ENCODE peak calls at places on chromosomes 1 and 21, in seven cellular contexts. X is iPS DF 6.9, D is heart right ventricle, M is thyroid gland, S is HAP-1, Y is A673, F is hepatocyte. G is an unnamed sample.

GRCh38 chr1:23459338-23459757 is 24.6 kb downstream of the ASAP3 start:
- DNase-seq in X (peak; percentile 37), D (no peak), M (no peak), S (no peak), Y (no peak), F (no peak), G (no peak)

GRCh38 chr1:101745549-101745948 is 251.2 kb downstream of the OLFM3 start:
- DNase-seq in X (no peak), D (no peak), M (no peak), S (no peak), Y (no peak), F (no peak), G (no peak)

GRCh38 chr1:89929467-89930063 is 65.3 kb upstream of the ZNF326 start:
- DNase-seq in X (no peak), D (no peak), M (no peak), S (peak; percentile 80), Y (no peak), F (no peak), G (no peak)

GRCh38 chr21:26769613-26770188 is 75.5 kb downstream of the ADAMTS1 start:
- DNase-seq in X (no peak), D (peak; percentile 45), M (no peak), S (peak; percentile 10), Y (peak; percentile 57), F (peak; percentile 71), G (no peak)

GRCh38 chr1:25673962-25674928 is 57.7 kb downstream of the MAN1C1 start:
- DNase-seq in X (no peak), D (no peak), M (no peak), S (no peak), Y (no peak), F (no peak), G (no peak)

GRCh38 chr21:35084869-35085268 is 35.8 kb upstream of the RUNX1 start:
- DNase-seq in X (no peak), D (no peak), M (no peak), S (no peak), Y (peak; percentile 3), F (no peak), G (no peak)

GRCh38 chr1:168084396-168085231 is 52.1 kb downstream of the GPR161 start:
- DNase-seq in X (peak; percentile 79), D (peak; percentile 39), M (peak; percentile 41), S (peak; percentile 83), Y (peak; percentile 66), F (peak; percentile 65), G (peak; percentile 81)

GRCh38 chr1:224587051-224587450 is 29.1 kb upstream of the CNIH3 start:
- DNase-seq in X (no peak), D (no peak), M (no peak), S (no peak), Y (no peak), F (no peak), G (no peak)

GRCh38 chr1:107687846-107688753 is 276.9 kb downstream of the VAV3 start:
- DNase-seq in X (no peak), D (no peak), M (no peak), S (no peak), Y (no peak), F (peak; percentile 61), G (no peak)

GRCh38 chr1:107689733-107690132 is 275.2 kb downstream of the VAV3 start:
- DNase-seq in X (no peak), D (no peak), M (no peak), S (no peak), Y (no peak), F (no peak), G (no peak)

GRCh38 chr1:107690491-107690890 is 274.5 kb downstream of the VAV3 start:
- DNase-seq in X (no peak), D (no peak), M (no peak), S (no peak), Y (no peak), F (no peak), G (no peak)

GRCh38 chr1:107691542-107691941 is 273.4 kb downstream of the VAV3 start:
- DNase-seq in X (no peak), D (no peak), M (no peak), S (no peak), Y (no peak), F (no peak), G (no peak)

DNA sequence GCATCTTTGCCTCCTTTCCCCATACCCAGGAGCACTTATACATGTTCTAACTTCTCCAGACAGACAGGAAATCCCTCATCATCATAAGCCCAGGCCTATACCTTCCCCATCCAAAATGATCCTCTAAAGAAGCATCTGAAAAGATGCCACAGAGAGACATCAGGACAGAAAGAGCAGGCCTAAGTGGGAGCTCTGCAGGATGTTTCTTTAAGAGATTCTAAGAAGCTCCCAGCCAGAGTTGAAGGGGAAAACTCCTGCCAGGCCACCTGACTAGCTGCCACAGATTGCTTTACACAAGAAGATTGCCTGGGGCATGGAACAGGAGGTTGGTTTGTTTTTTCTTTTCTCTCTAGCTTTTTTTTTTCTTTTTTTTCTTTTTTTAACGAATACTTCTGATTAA is 275.8 kb downstream of the VAV3 start:
- DNase-seq in X (no peak), D (no peak), M (peak; percentile 30), S (peak; percentile 22), Y (no peak), F (peak; percentile 61), G (no peak)
- H3K4me1 ChIP-seq in X (no peaks in the 10 kb centered on the region), D (no peaks in the 10 kb centered on the region), M (no peaks in the 10 kb centered on the region), S (peaks cover 12% of the 10 kb centered on the region), Y (no peaks in the 10 kb centered on the region), F (peaks cover 10% of the 10 kb centered on the region), G (no peaks in the 10 kb centered on the region)

DNA sequence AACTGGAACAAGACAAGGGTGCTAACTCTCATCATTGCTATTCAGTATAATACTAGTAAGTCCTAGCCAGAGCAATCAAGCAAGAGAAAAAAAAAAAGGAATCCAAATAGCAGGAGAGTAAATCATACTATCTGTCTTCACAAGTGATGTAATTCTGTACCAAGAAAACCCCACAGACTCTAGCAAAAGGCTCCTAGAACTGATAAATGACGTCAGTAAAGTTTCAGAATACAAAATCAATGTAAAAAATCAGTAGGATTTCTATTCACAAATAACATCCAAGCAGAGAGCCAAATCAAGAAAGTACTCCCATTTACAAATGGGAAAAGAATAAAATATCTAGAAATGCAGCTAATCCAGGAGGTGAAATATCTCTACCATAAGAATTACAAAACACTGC is 1632.9 kb downstream of the NCAM2 start:
- DNase-seq in X (no peak), D (no peak), M (no peak), S (no peak), Y (no peak), F (no peak), G (no peak)
- H3K36me3 ChIP-seq in X (no peaks in the 10 kb centered on the region), D (no peaks in the 10 kb centered on the region), M (no peaks in the 10 kb centered on the region), S (no peaks in the 10 kb centered on the region), Y (no peaks in the 10 kb centered on the region), F (no peaks in the 10 kb centered on the region), G (no peaks in the 10 kb centered on the region)

DNA sequence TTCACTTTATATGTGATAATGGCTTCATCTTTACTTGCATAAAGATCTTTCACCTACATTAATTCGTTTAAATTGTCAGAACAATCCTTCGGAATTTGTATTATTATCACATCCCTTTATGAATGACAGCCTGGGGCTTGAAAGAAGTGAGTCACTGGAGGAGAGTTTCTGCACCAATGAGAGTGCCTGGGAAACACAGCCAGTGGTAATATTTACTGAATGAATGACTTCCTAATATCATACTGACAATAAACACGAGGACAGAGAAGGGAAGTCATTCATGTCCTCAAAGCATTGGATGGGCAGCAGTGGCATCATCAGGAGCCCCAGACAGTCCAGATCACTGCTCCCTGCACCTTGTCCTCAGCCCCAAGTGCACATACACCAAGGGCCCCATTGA is 40.7 kb upstream of the PDE4B start:
- DNase-seq in X (no peak), D (no peak), M (no peak), S (no peak), Y (no peak), F (no peak), G (no peak)
- H3K4me1 ChIP-seq in X (no peaks in the 10 kb centered on the region), D (no peaks in the 10 kb centered on the region), M (no peaks in the 10 kb centered on the region), S (no peaks in the 10 kb centered on the region), Y (no peaks in the 10 kb centered on the region), F (no peaks in the 10 kb centered on the region), G (no peaks in the 10 kb centered on the region)

GRCh38 chr1:86714561-86715244 is 10.3 kb downstream of the SH3GLB1 start:
- DNase-seq in X (no peak), D (no peak), M (no peak), S (no peak), Y (no peak), F (no peak), G (no peak)
- H3K36me3 ChIP-seq in X (no peaks in the 10 kb centered on the region), D (peaks cover 49% of the 10 kb centered on the region), M (no peaks in the 10 kb centered on the region), S (no peaks in the 10 kb centered on the region), Y (no peaks in the 10 kb centered on the region), F (no peaks in the 10 kb centered on the region), G (peaks cover 32% of the 10 kb centered on the region)

GRCh38 chr1:173431663-173432045 is 45.5 kb upstream of the PRDX6 start:
- DNase-seq in X (no peak), D (no peak), M (no peak), S (no peak), Y (no peak), F (no peak), G (no peak)
- H3K4me1 ChIP-seq in X (peaks cover 2% of the 10 kb centered on the region), D (peaks cover 29% of the 10 kb centered on the region), M (peaks cover 17% of the 10 kb centered on the region), S (peaks cover 29% of the 10 kb centered on the region), Y (peaks cover 24% of the 10 kb centered on the region), F (peaks cover 17% of the 10 kb centered on the region), G (peaks cover 26% of the 10 kb centered on the region)

DNA sequence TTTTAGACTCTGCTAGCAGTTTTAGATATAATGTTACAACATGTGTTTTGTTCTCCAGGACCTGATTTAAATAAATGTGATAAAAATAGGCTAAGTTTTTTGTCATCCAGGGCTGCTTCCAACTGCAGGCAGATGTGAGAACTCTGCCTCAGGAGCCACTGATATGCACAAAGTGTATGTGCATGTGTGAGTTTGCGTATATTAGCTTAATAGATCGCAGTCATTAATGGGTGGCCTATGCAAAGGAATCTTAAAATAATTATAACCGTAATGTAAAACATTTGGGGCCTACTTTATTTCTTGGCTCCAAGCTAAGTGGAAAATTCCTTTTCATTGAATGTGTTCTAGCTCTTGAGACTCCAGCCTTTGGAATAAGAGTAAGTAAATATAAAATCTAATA is 16.7 kb downstream of the DHX9 start:
- DNase-seq in X (no peak), D (no peak), M (no peak), S (no peak), Y (no peak), F (no peak), G (no peak)
- H3K36me3 ChIP-seq in X (peaks cover 52% of the 10 kb centered on the region), D (peaks cover 100% of the 10 kb centered on the region), M (peaks cover 90% of the 10 kb centered on the region), S (peaks cover 93% of the 10 kb centered on the region), Y (peaks cover 100% of the 10 kb centered on the region), F (peaks cover 16% of the 10 kb centered on the region), G (peaks cover 100% of the 10 kb centered on the region)

GRCh38 chr1:160404094-160404493 is 3.7 kb downstream of the VANGL2 start:
- DNase-seq in X (no peak), D (no peak), M (peak; percentile 67), S (no peak), Y (no peak), F (peak; percentile 1), G (no peak)
- H3K4me1 ChIP-seq in X (peaks cover 19% of the 10 kb centered on the region), D (peaks cover 43% of the 10 kb centered on the region), M (peaks cover 39% of the 10 kb centered on the region), S (peaks cover 7% of the 10 kb centered on the region), Y (peaks cover 15% of the 10 kb centered on the region), F (peaks cover 25% of the 10 kb centered on the region), G (no peaks in the 10 kb centered on the region)

DNA sequence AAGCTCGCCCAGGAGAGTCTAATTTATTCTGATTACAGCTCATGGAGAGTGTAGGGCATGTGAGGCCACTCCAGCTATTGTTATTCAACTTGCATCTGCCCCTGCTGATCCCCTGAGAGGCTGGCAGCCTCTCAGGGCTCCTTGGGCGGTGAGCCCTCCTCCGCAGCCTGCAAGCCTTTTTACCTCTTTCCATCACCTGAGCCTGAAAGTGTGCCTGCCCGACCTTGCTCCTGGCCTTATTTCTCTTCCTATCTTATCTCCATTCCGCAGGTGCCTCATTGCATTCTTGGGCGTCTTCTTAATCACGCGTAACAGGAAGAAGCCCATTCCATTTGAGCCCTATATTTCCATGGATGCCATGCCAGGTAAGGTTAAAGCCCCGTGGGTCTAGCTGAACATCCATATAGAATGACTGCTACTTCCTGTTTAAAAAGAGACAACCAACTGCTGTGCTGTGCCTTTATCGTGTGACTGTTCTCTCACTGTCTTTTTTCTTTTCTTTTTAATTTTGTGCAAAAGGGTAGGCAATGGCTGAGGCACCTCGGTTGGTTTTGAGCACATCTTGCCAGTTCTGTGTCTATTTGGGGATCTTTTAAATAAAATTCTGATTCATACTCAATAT is 38.8 kb upstream of the RCAN3 start:
- DNase-seq in X (peak; percentile 37), D (no peak), M (peak; percentile 78), S (peak; percentile 51), Y (no peak), F (no peak), G (no peak)
- H3K36me3 ChIP-seq in X (peaks cover 2% of the 10 kb centered on the region), D (peaks cover 61% of the 10 kb centered on the region), M (no peaks in the 10 kb centered on the region), S (no peaks in the 10 kb centered on the region), Y (no peaks in the 10 kb centered on the region), F (no peaks in the 10 kb centered on the region), G (no peaks in the 10 kb centered on the region)